ENCODE peak calls at places on chromosomes 3 and 15, in seven cellular contexts. G is AG10803; H is amygdala; U is activated CD8-positive, alpha-beta memory T cell treated with anti-CD3 and anti-CD28 coated beads for 24 hours; T is right lobe of liver; M is mesendoderm; K is SJSA1. C is an unnamed sample.

GRCh38 chr3:12993022-12993622 is 80.1 kb downstream of the IQSEC1 start:
- DNase-seq in H (no peak), K (no peak), G (peak; percentile 28), M (peak; percentile 94), T (no peak), U (peak; percentile 56), C (no peak)

GRCh38 chr3:71744738-71745137 is 8.9 kb upstream of the GPR27 start:
- DNase-seq in T (no peak), H (no peak), K (no peak), M (no peak), U (no peak), G (no peak), C (no peak)

GRCh38 chr3:45464336-45464809 is 76.0 kb downstream of the LARS2 start:
- DNase-seq in K (no peak), M (peak; percentile 83), G (no peak), U (no peak), H (peak; percentile 32), T (peak; percentile 47), C (no peak)

GRCh38 chr3:45475145-45475544 is 86.8 kb downstream of the LARS2 start:
- DNase-seq in H (no peak), G (no peak), M (no peak), T (no peak), K (no peak), U (no peak), C (no peak)

GRCh38 chr15:34436956-34437442 is 609 bp downstream of the GOLGA8A start:
- DNase-seq in H (no peak), U (peak; percentile 82), M (peak; percentile 51), T (peak; percentile 50), K (peak; percentile 55), G (peak; percentile 42), C (peak; percentile 25)

GRCh38 chr3:109943181-109943580 is 605.8 kb upstream of the DPPA4 start:
- DNase-seq in H (no peak), U (no peak), K (no peak), G (peak; percentile 75), M (no peak), T (no peak), C (no peak)

GRCh38 chr3:116034797-116035196 is 410.5 kb downstream of the LSAMP start:
- DNase-seq in U (no peak), T (no peak), K (no peak), H (no peak), G (no peak), M (no peak), C (no peak)

GRCh38 chr3:31701286-31701685 is 168.6 kb downstream of the STT3B start:
- DNase-seq in M (no peak), G (no peak), H (no peak), U (no peak), K (no peak), T (no peak), C (no peak)

GRCh38 chr3:46017720-46018119 is 9.6 kb downstream of the XCR1 start:
- DNase-seq in G (peak; percentile 13), H (no peak), T (no peak), U (no peak), M (no peak), K (no peak), C (peak; percentile 39)

GRCh38 chr3:138688871-138689299 is 80.3 kb downstream of the FAIM start:
- DNase-seq in G (no peak), K (no peak), U (no peak), H (no peak), M (no peak), T (no peak), C (no peak)

GRCh38 chr3:43995078-43995928 is 246.4 kb upstream of the TOPAZ1 start:
- DNase-seq in U (peak; percentile 64), M (peak; percentile 44), G (peak; percentile 43), H (peak; percentile 63), K (no peak), T (no peak), C (no peak)

GRCh38 chr3:11651900-11652299 is 8.2 kb upstream of the VGLL4 start:
- DNase-seq in M (no peak), K (peak; percentile 30), G (peak; percentile 43), U (no peak), T (no peak), H (no peak), C (no peak)

GRCh38 chr3:67610458-67610857 is 44.0 kb downstream of the SUCLG2 start:
- DNase-seq in M (no peak), H (no peak), T (peak; percentile 34), G (peak; percentile 34), K (no peak), U (no peak), C (no peak)

GRCh38 chr3:24305795-24306467 is 188.7 kb downstream of the THRB start:
- DNase-seq in U (no peak), T (no peak), M (peak; percentile 58), H (no peak), G (no peak), K (peak; percentile 68), C (no peak)

GRCh38 chr15:59174846-59175831 is 31.5 kb upstream of the LDHAL6B start:
- DNase-seq in U (peak; percentile 65), M (peak; percentile 73), T (peak; percentile 40), K (peak; percentile 93), G (peak; percentile 68), H (peak; percentile 33), C (peak; percentile 71)

GRCh38 chr15:98878172-98878571 is 129.4 kb downstream of the PGPEP1L start:
- DNase-seq in T (no peak), U (no peak), M (no peak), K (peak; percentile 80), H (no peak), G (peak; percentile 81), C (no peak)

GRCh38 chr3:187027531-187027936 is 97.2 kb downstream of the ST6GAL1 start:
- DNase-seq in T (no peak), G (no peak), H (no peak), U (no peak), K (no peak), M (no peak), C (no peak)

GRCh38 chr15:52653451-52653964 is 25.7 kb downstream of the ATOSA start:
- DNase-seq in H (no peak), U (no peak), G (peak; percentile 74), T (no peak), K (peak; percentile 80), M (peak; percentile 59), C (no peak)

GRCh38 chr3:10524799-10525301 is 19.5 kb upstream of the ATP2B2 start:
- DNase-seq in U (peak; percentile 40), T (no peak), M (no peak), K (no peak), H (no peak), G (no peak), C (no peak)

GRCh38 chr15:89217686-89218376 is 3.5 kb downstream of the RLBP1 start:
- DNase-seq in H (no peak), G (no peak), T (no peak), K (no peak), M (no peak), U (no peak), C (no peak)

GRCh38 chr3:4797201-4797600 is 182.0 kb upstream of the BHLHE40 start:
- DNase-seq in T (no peak), M (peak; percentile 45), H (no peak), U (no peak), K (no peak), G (no peak), C (no peak)

GRCh38 chr15:89419370-89419984 is 76.9 kb downstream of the RHCG start:
- DNase-seq in U (peak; percentile 72), M (peak; percentile 79), G (no peak), H (no peak), K (no peak), T (peak; percentile 40), C (no peak)

GRCh38 chr3:124885466-124886167 is 1.5 kb downstream of the ITGB5 start:
- DNase-seq in G (peak; percentile 85), H (no peak), U (no peak), K (peak; percentile 49), M (peak; percentile 69), T (no peak), C (no peak)

GRCh38 chr15:38670142-38671002 is 105.8 kb upstream of the RASGRP1 start:
- DNase-seq in G (no peak), K (no peak), M (no peak), T (no peak), H (no peak), U (peak; percentile 68), C (no peak)

GRCh38 chr15:85964471-85964870 is 115.2 kb upstream of the AGBL1 start:
- DNase-seq in U (no peak), H (no peak), G (no peak), M (peak; percentile 14), K (peak; percentile 64), T (no peak), C (no peak)

GRCh38 chr3:122795674-122795969 is 753 bp downstream of the SLC49A4 start:
- DNase-seq in M (no peak), K (no peak), G (no peak), U (no peak), T (no peak), H (no peak), C (no peak)

GRCh38 chr3:79139395-79140060 is 628.3 kb downstream of the ROBO1 start:
- DNase-seq in U (no peak), T (no peak), H (no peak), G (peak; percentile 11), K (peak; percentile 6), M (no peak), C (no peak)

GRCh38 chr15:66253643-66254363 is at the start of gene MEGF11:
- DNase-seq in H (peak; percentile 16), T (peak; percentile 25), U (no peak), K (peak; percentile 28), M (peak; percentile 81), G (peak; percentile 24), C (no peak)

GRCh38 chr3:159482241-159483031 is 506.2 kb upstream of the IL12A start:
- DNase-seq in T (no peak), H (no peak), K (no peak), U (no peak), M (peak; percentile 57), G (no peak), C (no peak)